ENCODE peak calls at places on chromosomes 16 and 17, in four cellular contexts. W is tibial artery, L is aorta, D is fibroblast of lung. A is an unnamed sample.

GRCh38 chr16:72664122-72664479 is 383.8 kb downstream of the ZFHX3 start:
- DNase-seq in W (no peak), D (no peak), L (no peak), A (no peak)

GRCh38 chr16:25110392-25110947 is 1.1 kb upstream of the LCMT1 start:
- DNase-seq in L (no peak), W (no peak), D (peak), A (no peak)

GRCh38 chr16:73054732-73055481 is 7.0 kb upstream of the ZFHX3 start:
- DNase-seq in L (no peak), W (no peak), D (peak), A (no peak)

GRCh38 chr17:60106377-60107059 is 27.8 kb upstream of the HEATR6 start:
- DNase-seq in W (no peak), D (peak), L (no peak), A (no peak)

GRCh38 chr17:38685485-38685884 is 10.7 kb upstream of the EPOP start:
- DNase-seq in L (peak), D (no peak), W (peak), A (no peak)

GRCh38 chr16:86761117-86761971 is 183.0 kb downstream of the FOXL1 start:
- DNase-seq in W (peak), D (peak), L (peak), A (peak)

GRCh38 chr16:89009343-89010209 is 32.6 kb upstream of the CBFA2T3 start:
- DNase-seq in D (no peak), W (peak), L (peak), A (no peak)

GRCh38 chr17:1060991-1061390 is 64.1 kb downstream of the TIMM22 start:
- DNase-seq in W (peak), D (peak), L (peak), A (no peak)

GRCh38 chr17:42436401-42436800 is 13.3 kb upstream of the CAVIN1 start:
- DNase-seq in L (peak), W (peak), D (peak), A (no peak)

GRCh38 chr16:48446534-48446920 is 61.3 kb upstream of the SIAH1 start:
- DNase-seq in W (no peak), L (no peak), D (no peak), A (no peak)

GRCh38 chr17:70503449-70503848 is 334.1 kb downstream of the KCNJ2 start:
- DNase-seq in D (peak), W (no peak), L (no peak), A (no peak)

GRCh38 chr17:79457889-79458288 is 153.0 kb downstream of the RBFOX3 start:
- DNase-seq in D (no peak), W (no peak), L (no peak), A (no peak)

GRCh38 chr16:29824589-29825144 is 4.4 kb downstream of the MVP start:
- DNase-seq in D (peak), W (no peak), L (no peak), A (no peak)

GRCh38 chr16:85006639-85007038 is 4.7 kb downstream of the ZDHHC7 start:
- DNase-seq in W (no peak), L (no peak), D (peak), A (no peak)

GRCh38 chr16:12160815-12161550 is 184.4 kb downstream of the SNX29 start:
- DNase-seq in D (no peak), L (no peak), W (no peak), A (no peak)

GRCh38 chr16:21083729-21084268 is 66.8 kb downstream of the DNAH3 start:
- DNase-seq in D (peak), L (peak), W (peak), A (peak)

GRCh38 chr17:21295036-21295952 is 10.8 kb downstream of the MAP2K3 start:
- DNase-seq in D (no peak), L (no peak), W (no peak), A (no peak)

GRCh38 chr16:58306327-58306726 is 11.5 kb upstream of the PRSS54 start:
- DNase-seq in L (no peak), D (peak), W (no peak), A (no peak)

GRCh38 chr17:29514792-29515191 is 52.0 kb downstream of the ABHD15 start:
- DNase-seq in D (peak), W (no peak), L (no peak), A (no peak)

GRCh38 chr17:30236807-30237206 is 1.3 kb upstream of the SLC6A4 start:
- DNase-seq in D (peak), L (peak), W (peak), A (no peak)

GRCh38 chr17:12958786-12959185 is 59.0 kb downstream of the ELAC2 start:
- DNase-seq in W (no peak), L (no peak), D (no peak), A (no peak)

GRCh38 chr16:30551781-30552180 is 6.4 kb downstream of the ZNF764 start:
- DNase-seq in W (no peak), L (no peak), D (no peak), A (no peak)

DNA sequence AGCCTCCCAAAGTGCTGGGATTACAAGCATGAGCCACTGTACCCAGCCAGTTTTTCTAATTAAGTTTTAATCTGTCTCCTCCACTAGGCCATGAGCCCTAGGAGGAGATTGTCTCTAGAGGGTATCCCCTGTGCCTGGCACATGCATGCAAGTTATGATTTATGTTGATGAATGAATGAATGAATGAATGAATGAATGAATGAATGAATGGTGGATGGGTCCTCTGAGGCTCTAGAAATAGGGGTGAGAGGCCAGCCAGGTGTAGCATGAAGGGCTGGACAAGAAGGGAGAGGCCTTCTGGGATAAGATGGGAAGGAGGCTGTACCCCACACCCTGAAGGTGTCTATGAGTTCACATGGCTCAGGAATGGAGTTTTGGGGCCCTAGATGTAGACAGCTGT is 48.8 kb downstream of the EMP2 start:
- DNase-seq in L (no peak), D (no peak), W (no peak), A (no peak)
- H3K27ac ChIP-seq in L (no peak), D (no peak), W (no peak), A (no peak)

GRCh38 chr16:67659675-67660563 is at the start of gene ACD:
- DNase-seq in L (peak), D (peak), W (peak), A (peak)

GRCh38 chr16:67660564-67661028 is at the start of gene PARD6A:
- DNase-seq in L (peak), D (peak), W (peak), A (peak)

GRCh38 chr16:67661864-67662652 is 1.3 kb downstream of the PARD6A start:
- DNase-seq in L (no peak), D (no peak), W (no peak), A (no peak)

GRCh38 chr16:67662653-67663010 is 1.9 kb downstream of the PARD6A start:
- DNase-seq in D (no peak), W (no peak), L (no peak), A (no peak)

DNA sequence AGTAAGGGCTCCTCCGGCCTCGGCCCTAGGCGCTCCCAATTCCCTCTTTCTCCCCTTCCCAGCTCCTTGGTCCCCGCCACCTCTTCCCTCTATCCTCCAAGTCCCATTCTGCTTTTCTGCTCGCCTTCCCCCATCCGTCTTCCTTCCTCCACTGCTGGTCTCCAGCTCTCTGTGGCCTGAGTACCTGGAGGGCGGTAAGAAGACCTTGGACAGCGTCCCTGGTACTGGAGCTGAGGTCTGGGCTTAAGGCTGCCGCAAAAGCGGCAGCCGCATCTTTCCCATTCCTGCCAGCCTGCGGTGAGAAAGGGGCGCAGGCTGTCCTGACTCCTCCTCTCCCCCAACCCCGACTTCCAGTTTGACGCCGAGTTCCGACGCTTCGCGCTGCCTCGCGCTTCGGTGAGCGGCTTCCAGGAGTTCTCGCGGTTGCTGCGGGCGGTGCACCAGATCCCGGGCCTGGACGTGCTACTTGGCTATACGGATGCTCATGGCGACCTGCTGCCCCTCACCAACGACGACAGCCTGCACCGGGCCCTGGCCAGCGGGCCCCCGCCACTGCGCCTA is 421 bp downstream of the PARD6A start:
- DNase-seq in L (no peak), W (no peak), D (peak), A (no peak)
- H3K27ac ChIP-seq in L (no peak), W (peak), D (no peak), A (peak)

GRCh38 chr17:76271669-76272540 is 6.8 kb downstream of the UBALD2 start:
- DNase-seq in W (no peak), D (no peak), L (no peak), A (no peak)
- H3K27ac ChIP-seq in W (no peak), D (no peak), L (no peak), A (peak)

GRCh38 chr17:4317648-4318047 is 48.8 kb downstream of the UBE2G1 start:
- DNase-seq in D (no peak), L (no peak), W (no peak), A (no peak)
- H3K27ac ChIP-seq in D (no peak), L (no peak), W (no peak), A (no peak)